ENCODE peak calls at places on chromosomes 16 and 17, in six cellular contexts. R, M, V, X, H and Z are unnamed samples.

GRCh38 chr17:10328206-10328605 is 44.6 kb downstream of the MYH13 start:
- DNase-seq in R (no peak), M (no peak), V (no peak), X (no peak), H (no peak), Z (no peak)

GRCh38 chr17:68011199-68011665 is 15.0 kb upstream of the C17orf58 start:
- DNase-seq in R (no peak), M (peak; percentile 91), V (peak; percentile 69), X (peak; percentile 65), H (peak; percentile 64), Z (no peak)

GRCh38 chr16:4496305-4496704 is 20.1 kb downstream of the HMOX2 start:
- DNase-seq in R (peak; percentile 92), M (no peak), V (no peak), X (peak; percentile 90), H (no peak), Z (no peak)

GRCh38 chr17:59761385-59762021 is 54.0 kb downstream of the VMP1 start:
- DNase-seq in R (peak; percentile 90), M (no peak), V (no peak), X (peak; percentile 61), H (no peak), Z (no peak)

GRCh38 chr17:17748604-17749003 is 67.3 kb downstream of the RAI1 start:
- DNase-seq in R (no peak), M (no peak), V (no peak), X (no peak), H (no peak), Z (no peak)

GRCh38 chr17:45311762-45312476 is 4.9 kb downstream of the MAP3K14 start:
- DNase-seq in R (peak; percentile 97), M (no peak), V (peak; percentile 76), X (peak; percentile 82), H (no peak), Z (peak; percentile 90)

GRCh38 chr17:64066709-64067108 is 46.3 kb upstream of the ICAM2 start:
- DNase-seq in R (no peak), M (no peak), V (no peak), X (no peak), H (no peak), Z (no peak)

GRCh38 chr17:32161506-32162365 is 19.4 kb downstream of the RHOT1 start:
- DNase-seq in R (peak; percentile 70), M (no peak), V (no peak), X (peak; percentile 98), H (no peak), Z (no peak)

GRCh38 chr16:70523013-70523620 is at the start of gene COG4:
- DNase-seq in R (peak; percentile 59), M (peak; percentile 95), V (peak; percentile 86), X (peak; percentile 94), H (peak; percentile 87), Z (peak; percentile 88)

GRCh38 chr16:3637371-3637923 is 17.0 kb upstream of the DNASE1 start:
- DNase-seq in R (peak; percentile 21), M (no peak), V (peak; percentile 51), X (no peak), H (no peak), Z (no peak)

GRCh38 chr17:12342609-12343248 is 322.1 kb downstream of the MAP2K4 start:
- DNase-seq in R (no peak), M (no peak), V (peak; percentile 52), X (peak; percentile 34), H (peak; percentile 52), Z (no peak)

GRCh38 chr16:50635505-50636392 is 45.4 kb downstream of the SNX20 start:
- DNase-seq in R (no peak), M (no peak), V (peak; percentile 38), X (no peak), H (no peak), Z (no peak)

GRCh38 chr17:50946223-50946890 is 80.2 kb upstream of the TOB1 start:
- DNase-seq in R (no peak), M (no peak), V (peak; percentile 19), X (no peak), H (no peak), Z (peak; percentile 52)